ENCODE peak calls at places on chromosomes 12 and 14, in eight cellular contexts. V is NCI-H69, J is T-cell, L is cardiac muscle cell, W is NCI-H2227 treated with DMSO at 0.1 percent for 48 hours, K is GM12865, X is upper lobe of right lung, N is AG09309. D is an unnamed sample.

GRCh38 chr12:112627851-112628250 is 163.7 kb upstream of the RPH3A start:
- DNase-seq in X (no peak), J (no peak), N (no peak), K (no peak), V (no peak), W (no peak), L (no peak), D (no peak)

GRCh38 chr12:100544165-100544564 is 29.3 kb upstream of the GAS2L3 start:
- DNase-seq in K (no peak), N (no peak), V (no peak), X (no peak), J (no peak), L (no peak), W (no peak), D (no peak)

GRCh38 chr12:106145539-106146447 is 7.0 kb upstream of the NUAK1 start:
- DNase-seq in N (no peak), V (peak; percentile 72), L (peak; percentile 67), K (no peak), W (no peak), J (no peak), X (no peak), D (no peak)

GRCh38 chr12:98758331-98758730 is 113.2 kb downstream of the APAF1 start:
- DNase-seq in J (no peak), N (no peak), X (no peak), L (peak; percentile 10), K (no peak), V (no peak), W (no peak), D (no peak)

GRCh38 chr14:104246401-104247335 is 108.3 kb downstream of the KIF26A start:
- DNase-seq in V (no peak), K (no peak), L (no peak), N (no peak), J (no peak), X (peak; percentile 56), W (no peak), D (no peak)

GRCh38 chr12:97386133-97386581 is 76.4 kb upstream of the RMST start:
- DNase-seq in L (no peak), W (no peak), V (peak; percentile 38), J (no peak), K (no peak), X (no peak), N (no peak), D (no peak)

GRCh38 chr14:24094839-24095195 is 706 bp downstream of the PCK2 start:
- DNase-seq in V (no peak), J (no peak), K (no peak), X (peak; percentile 70), N (no peak), W (no peak), L (peak; percentile 16), D (no peak)

GRCh38 chr14:68951051-68951797 is 27.9 kb downstream of the ACTN1 start:
- DNase-seq in V (peak; percentile 81), L (peak; percentile 95), N (peak; percentile 85), J (no peak), X (peak; percentile 76), K (no peak), W (no peak), D (no peak)

GRCh38 chr12:77104792-77105191 is 39.4 kb upstream of the E2F7 start:
- DNase-seq in N (no peak), K (no peak), X (no peak), L (peak; percentile 26), V (no peak), J (no peak), W (no peak), D (no peak)

GRCh38 chr14:75090353-75090752 is 20.9 kb downstream of the ZC2HC1C start:
- DNase-seq in W (no peak), V (no peak), J (no peak), N (no peak), X (no peak), K (no peak), L (no peak), D (no peak)

GRCh38 chr14:69346710-69347109 is 51.4 kb downstream of the ERH start:
- DNase-seq in N (no peak), V (peak; percentile 54), K (no peak), X (no peak), W (no peak), J (no peak), L (peak; percentile 44), D (no peak)

GRCh38 chr12:53052419-53053222 is 2.8 kb downstream of the TNS2 start:
- DNase-seq in L (peak; percentile 92), X (peak; percentile 92), K (no peak), V (peak; percentile 90), N (no peak), W (no peak), J (no peak), D (no peak)

GRCh38 chr12:9843416-9843815 is 16.1 kb downstream of the KLRF1 start:
- DNase-seq in J (no peak), N (no peak), W (no peak), L (no peak), V (no peak), K (no peak), X (no peak), D (no peak)

D was measured in T-helper 9 cell.